ENCODE peak calls at places on chromosomes 3 and 15, in ten cellular contexts. One of them, this sample, is unnamed.

GRCh38 chr3:79767953-79768282 is at the start of gene ROBO1:
- DNase-seq in cardiac septum: no peak
- DNase-seq in pulmonary artery endothelial cell: no peak
- DNase-seq in OCI-LY7: no peak
- DNase-seq in BJ: no peak
- DNase-seq in NCI-H1105 treated with DMSO at 0.1 percent for 48 hours: no peak
- DNase-seq in stimulated activated effector memory CD8-positive, alpha-beta T cell treated with anti-CD3 and anti-CD28 coated beads, Interleukin-12 subunit alpha, Interleukin-12 subunit beta, amount 100 ng/mL, for 72 hours: no peak
- DNase-seq in dorsolateral prefrontal cortex: no peak
- DNase-seq in foreskin fibroblast: no peak
- DNase-seq in NCI-H510A: no peak
- DNase-seq in this sample: no peak

GRCh38 chr3:195908439-195909293 is at the start of gene TNK2:
- DNase-seq in NCI-H1105 treated with DMSO at 0.1 percent for 48 hours: peak
- DNase-seq in foreskin fibroblast: peak
- DNase-seq in NCI-H510A: no peak
- DNase-seq in cardiac septum: peak
- DNase-seq in pulmonary artery endothelial cell: no peak
- DNase-seq in BJ: no peak
- DNase-seq in dorsolateral prefrontal cortex: peak
- DNase-seq in stimulated activated effector memory CD8-positive, alpha-beta T cell treated with anti-CD3 and anti-CD28 coated beads, Interleukin-12 subunit alpha, Interleukin-12 subunit beta, amount 100 ng/mL, for 72 hours: peak
- DNase-seq in OCI-LY7: peak
- DNase-seq in this sample: no peak

GRCh38 chr3:177602601-177603136 is 405.4 kb upstream of the TBL1XR1 start:
- DNase-seq in NCI-H510A: no peak
- DNase-seq in OCI-LY7: no peak
- DNase-seq in NCI-H1105 treated with DMSO at 0.1 percent for 48 hours: peak
- DNase-seq in pulmonary artery endothelial cell: no peak
- DNase-seq in cardiac septum: no peak
- DNase-seq in stimulated activated effector memory CD8-positive, alpha-beta T cell treated with anti-CD3 and anti-CD28 coated beads, Interleukin-12 subunit alpha, Interleukin-12 subunit beta, amount 100 ng/mL, for 72 hours: no peak
- DNase-seq in dorsolateral prefrontal cortex: no peak
- DNase-seq in foreskin fibroblast: peak
- DNase-seq in BJ: no peak
- DNase-seq in this sample: no peak

GRCh38 chr3:835096-835495 is 257.7 kb upstream of the CNTN6 start:
- DNase-seq in stimulated activated effector memory CD8-positive, alpha-beta T cell treated with anti-CD3 and anti-CD28 coated beads, Interleukin-12 subunit alpha, Interleukin-12 subunit beta, amount 100 ng/mL, for 72 hours: no peak
- DNase-seq in NCI-H1105 treated with DMSO at 0.1 percent for 48 hours: no peak
- DNase-seq in pulmonary artery endothelial cell: no peak
- DNase-seq in NCI-H510A: no peak
- DNase-seq in cardiac septum: no peak
- DNase-seq in dorsolateral prefrontal cortex: no peak
- DNase-seq in BJ: no peak
- DNase-seq in OCI-LY7: no peak
- DNase-seq in foreskin fibroblast: no peak
- DNase-seq in this sample: no peak

GRCh38 chr3:99962703-99963102 is 145.0 kb downstream of the CMSS1 start:
- DNase-seq in BJ: no peak
- DNase-seq in pulmonary artery endothelial cell: no peak
- DNase-seq in dorsolateral prefrontal cortex: no peak
- DNase-seq in OCI-LY7: no peak
- DNase-seq in foreskin fibroblast: peak
- DNase-seq in stimulated activated effector memory CD8-positive, alpha-beta T cell treated with anti-CD3 and anti-CD28 coated beads, Interleukin-12 subunit alpha, Interleukin-12 subunit beta, amount 100 ng/mL, for 72 hours: no peak
- DNase-seq in NCI-H510A: no peak
- DNase-seq in NCI-H1105 treated with DMSO at 0.1 percent for 48 hours: no peak
- DNase-seq in cardiac septum: no peak
- DNase-seq in this sample: peak

GRCh38 chr3:24069045-24069444 is 124.0 kb downstream of the NR1D2 start:
- DNase-seq in BJ: no peak
- DNase-seq in pulmonary artery endothelial cell: no peak
- DNase-seq in dorsolateral prefrontal cortex: no peak
- DNase-seq in NCI-H510A: no peak
- DNase-seq in foreskin fibroblast: peak
- DNase-seq in cardiac septum: no peak
- DNase-seq in OCI-LY7: peak
- DNase-seq in NCI-H1105 treated with DMSO at 0.1 percent for 48 hours: peak
- DNase-seq in stimulated activated effector memory CD8-positive, alpha-beta T cell treated with anti-CD3 and anti-CD28 coated beads, Interleukin-12 subunit alpha, Interleukin-12 subunit beta, amount 100 ng/mL, for 72 hours: no peak
- DNase-seq in this sample: peak

GRCh38 chr15:41180206-41180789 is 50.3 kb downstream of the EXD1 start:
- DNase-seq in NCI-H510A: no peak
- DNase-seq in OCI-LY7: no peak
- DNase-seq in dorsolateral prefrontal cortex: no peak
- DNase-seq in BJ: no peak
- DNase-seq in stimulated activated effector memory CD8-positive, alpha-beta T cell treated with anti-CD3 and anti-CD28 coated beads, Interleukin-12 subunit alpha, Interleukin-12 subunit beta, amount 100 ng/mL, for 72 hours: no peak
- DNase-seq in NCI-H1105 treated with DMSO at 0.1 percent for 48 hours: no peak
- DNase-seq in foreskin fibroblast: peak
- DNase-seq in cardiac septum: no peak
- DNase-seq in pulmonary artery endothelial cell: no peak
- DNase-seq in this sample: peak

GRCh38 chr15:85564686-85565085 is 184.3 kb downstream of the AKAP13 start:
- DNase-seq in foreskin fibroblast: no peak
- DNase-seq in cardiac septum: no peak
- DNase-seq in pulmonary artery endothelial cell: no peak
- DNase-seq in dorsolateral prefrontal cortex: no peak
- DNase-seq in stimulated activated effector memory CD8-positive, alpha-beta T cell treated with anti-CD3 and anti-CD28 coated beads, Interleukin-12 subunit alpha, Interleukin-12 subunit beta, amount 100 ng/mL, for 72 hours: no peak
- DNase-seq in NCI-H1105 treated with DMSO at 0.1 percent for 48 hours: no peak
- DNase-seq in BJ: no peak
- DNase-seq in NCI-H510A: no peak
- DNase-seq in OCI-LY7: no peak
- DNase-seq in this sample: no peak

GRCh38 chr3:184806567-184807271 is 5.2 kb upstream of the VPS8 start:
- DNase-seq in pulmonary artery endothelial cell: no peak
- DNase-seq in cardiac septum: no peak
- DNase-seq in stimulated activated effector memory CD8-positive, alpha-beta T cell treated with anti-CD3 and anti-CD28 coated beads, Interleukin-12 subunit alpha, Interleukin-12 subunit beta, amount 100 ng/mL, for 72 hours: no peak
- DNase-seq in dorsolateral prefrontal cortex: no peak
- DNase-seq in OCI-LY7: no peak
- DNase-seq in NCI-H510A: no peak
- DNase-seq in foreskin fibroblast: no peak
- DNase-seq in NCI-H1105 treated with DMSO at 0.1 percent for 48 hours: no peak
- DNase-seq in BJ: no peak
- DNase-seq in this sample: no peak

GRCh38 chr15:72086010-72086697 is 31.8 kb downstream of the MYO9A start:
- DNase-seq in dorsolateral prefrontal cortex: no peak
- DNase-seq in OCI-LY7: no peak
- DNase-seq in stimulated activated effector memory CD8-positive, alpha-beta T cell treated with anti-CD3 and anti-CD28 coated beads, Interleukin-12 subunit alpha, Interleukin-12 subunit beta, amount 100 ng/mL, for 72 hours: no peak
- DNase-seq in NCI-H1105 treated with DMSO at 0.1 percent for 48 hours: no peak
- DNase-seq in NCI-H510A: no peak
- DNase-seq in pulmonary artery endothelial cell: no peak
- DNase-seq in foreskin fibroblast: no peak
- DNase-seq in BJ: no peak
- DNase-seq in cardiac septum: no peak
- DNase-seq in this sample: no peak

GRCh38 chr15:24146251-24146650 is 459.1 kb upstream of the NDN start:
- DNase-seq in NCI-H1105 treated with DMSO at 0.1 percent for 48 hours: no peak
- DNase-seq in dorsolateral prefrontal cortex: no peak
- DNase-seq in pulmonary artery endothelial cell: no peak
- DNase-seq in foreskin fibroblast: no peak
- DNase-seq in OCI-LY7: no peak
- DNase-seq in NCI-H510A: no peak
- DNase-seq in cardiac septum: no peak
- DNase-seq in stimulated activated effector memory CD8-positive, alpha-beta T cell treated with anti-CD3 and anti-CD28 coated beads, Interleukin-12 subunit alpha, Interleukin-12 subunit beta, amount 100 ng/mL, for 72 hours: no peak
- DNase-seq in BJ: no peak
- DNase-seq in this sample: no peak

GRCh38 chr3:12679468-12679867 is 15.6 kb upstream of the RAF1 start:
- DNase-seq in cardiac septum: no peak
- DNase-seq in NCI-H1105 treated with DMSO at 0.1 percent for 48 hours: no peak
- DNase-seq in OCI-LY7: no peak
- DNase-seq in stimulated activated effector memory CD8-positive, alpha-beta T cell treated with anti-CD3 and anti-CD28 coated beads, Interleukin-12 subunit alpha, Interleukin-12 subunit beta, amount 100 ng/mL, for 72 hours: no peak
- DNase-seq in dorsolateral prefrontal cortex: no peak
- DNase-seq in pulmonary artery endothelial cell: no peak
- DNase-seq in BJ: peak
- DNase-seq in NCI-H510A: no peak
- DNase-seq in foreskin fibroblast: peak
- DNase-seq in this sample: peak

GRCh38 chr3:107619549-107619948 is 96.8 kb downstream of the BBX start:
- DNase-seq in cardiac septum: no peak
- DNase-seq in NCI-H510A: no peak
- DNase-seq in OCI-LY7: no peak
- DNase-seq in pulmonary artery endothelial cell: no peak
- DNase-seq in dorsolateral prefrontal cortex: no peak
- DNase-seq in stimulated activated effector memory CD8-positive, alpha-beta T cell treated with anti-CD3 and anti-CD28 coated beads, Interleukin-12 subunit alpha, Interleukin-12 subunit beta, amount 100 ng/mL, for 72 hours: no peak
- DNase-seq in BJ: no peak
- DNase-seq in NCI-H1105 treated with DMSO at 0.1 percent for 48 hours: no peak
- DNase-seq in foreskin fibroblast: no peak
- DNase-seq in this sample: no peak

GRCh38 chr3:87426916-87427315 is 150.5 kb upstream of the POU1F1 start:
- DNase-seq in foreskin fibroblast: peak
- DNase-seq in NCI-H1105 treated with DMSO at 0.1 percent for 48 hours: no peak
- DNase-seq in pulmonary artery endothelial cell: no peak
- DNase-seq in OCI-LY7: no peak
- DNase-seq in cardiac septum: no peak
- DNase-seq in stimulated activated effector memory CD8-positive, alpha-beta T cell treated with anti-CD3 and anti-CD28 coated beads, Interleukin-12 subunit alpha, Interleukin-12 subunit beta, amount 100 ng/mL, for 72 hours: no peak
- DNase-seq in dorsolateral prefrontal cortex: no peak
- DNase-seq in BJ: no peak
- DNase-seq in NCI-H510A: no peak
- DNase-seq in this sample: peak

GRCh38 chr15:71596672-71597071 is 213.7 kb upstream of the NR2E3 start:
- DNase-seq in BJ: no peak
- DNase-seq in stimulated activated effector memory CD8-positive, alpha-beta T cell treated with anti-CD3 and anti-CD28 coated beads, Interleukin-12 subunit alpha, Interleukin-12 subunit beta, amount 100 ng/mL, for 72 hours: no peak
- DNase-seq in foreskin fibroblast: peak
- DNase-seq in cardiac septum: no peak
- DNase-seq in OCI-LY7: no peak
- DNase-seq in dorsolateral prefrontal cortex: no peak
- DNase-seq in pulmonary artery endothelial cell: no peak
- DNase-seq in NCI-H1105 treated with DMSO at 0.1 percent for 48 hours: no peak
- DNase-seq in NCI-H510A: no peak
- DNase-seq in this sample: no peak

GRCh38 chr3:55189359-55189801 is 261.5 kb upstream of the LRTM1 start:
- DNase-seq in pulmonary artery endothelial cell: no peak
- DNase-seq in dorsolateral prefrontal cortex: no peak
- DNase-seq in BJ: peak
- DNase-seq in OCI-LY7: no peak
- DNase-seq in stimulated activated effector memory CD8-positive, alpha-beta T cell treated with anti-CD3 and anti-CD28 coated beads, Interleukin-12 subunit alpha, Interleukin-12 subunit beta, amount 100 ng/mL, for 72 hours: no peak
- DNase-seq in foreskin fibroblast: peak
- DNase-seq in NCI-H510A: no peak
- DNase-seq in cardiac septum: no peak
- DNase-seq in NCI-H1105 treated with DMSO at 0.1 percent for 48 hours: no peak
- DNase-seq in this sample: peak

GRCh38 chr3:186171528-186171927 is 62.6 kb upstream of the ETV5 start:
- DNase-seq in pulmonary artery endothelial cell: no peak
- DNase-seq in OCI-LY7: no peak
- DNase-seq in stimulated activated effector memory CD8-positive, alpha-beta T cell treated with anti-CD3 and anti-CD28 coated beads, Interleukin-12 subunit alpha, Interleukin-12 subunit beta, amount 100 ng/mL, for 72 hours: no peak
- DNase-seq in NCI-H510A: no peak
- DNase-seq in NCI-H1105 treated with DMSO at 0.1 percent for 48 hours: no peak
- DNase-seq in dorsolateral prefrontal cortex: no peak
- DNase-seq in BJ: no peak
- DNase-seq in cardiac septum: no peak
- DNase-seq in foreskin fibroblast: no peak
- DNase-seq in this sample: no peak

GRCh38 chr15:27587810-27588209 is 511.3 kb downstream of the OCA2 start:
- DNase-seq in pulmonary artery endothelial cell: no peak
- DNase-seq in foreskin fibroblast: no peak
- DNase-seq in cardiac septum: no peak
- DNase-seq in NCI-H1105 treated with DMSO at 0.1 percent for 48 hours: no peak
- DNase-seq in stimulated activated effector memory CD8-positive, alpha-beta T cell treated with anti-CD3 and anti-CD28 coated beads, Interleukin-12 subunit alpha, Interleukin-12 subunit beta, amount 100 ng/mL, for 72 hours: no peak
- DNase-seq in NCI-H510A: no peak
- DNase-seq in BJ: no peak
- DNase-seq in OCI-LY7: no peak
- DNase-seq in dorsolateral prefrontal cortex: no peak
- DNase-seq in this sample: no peak

GRCh38 chr3:176274161-176274560 is 923.1 kb downstream of the TBL1XR1 start:
- DNase-seq in cardiac septum: no peak
- DNase-seq in pulmonary artery endothelial cell: no peak
- DNase-seq in BJ: no peak
- DNase-seq in NCI-H510A: peak
- DNase-seq in OCI-LY7: peak
- DNase-seq in foreskin fibroblast: no peak
- DNase-seq in stimulated activated effector memory CD8-positive, alpha-beta T cell treated with anti-CD3 and anti-CD28 coated beads, Interleukin-12 subunit alpha, Interleukin-12 subunit beta, amount 100 ng/mL, for 72 hours: no peak
- DNase-seq in NCI-H1105 treated with DMSO at 0.1 percent for 48 hours: peak
- DNase-seq in dorsolateral prefrontal cortex: no peak
- DNase-seq in this sample: no peak

GRCh38 chr3:134904333-134904771 is 109.3 kb downstream of the EPHB1 start:
- DNase-seq in NCI-H1105 treated with DMSO at 0.1 percent for 48 hours: no peak
- DNase-seq in cardiac septum: no peak
- DNase-seq in foreskin fibroblast: no peak
- DNase-seq in OCI-LY7: no peak
- DNase-seq in dorsolateral prefrontal cortex: no peak
- DNase-seq in BJ: no peak
- DNase-seq in NCI-H510A: no peak
- DNase-seq in pulmonary artery endothelial cell: no peak
- DNase-seq in stimulated activated effector memory CD8-positive, alpha-beta T cell treated with anti-CD3 and anti-CD28 coated beads, Interleukin-12 subunit alpha, Interleukin-12 subunit beta, amount 100 ng/mL, for 72 hours: peak
- DNase-seq in this sample: no peak

GRCh38 chr15:72315706-72316370 is 4.1 kb downstream of the CELF6 start:
- DNase-seq in foreskin fibroblast: no peak
- DNase-seq in stimulated activated effector memory CD8-positive, alpha-beta T cell treated with anti-CD3 and anti-CD28 coated beads, Interleukin-12 subunit alpha, Interleukin-12 subunit beta, amount 100 ng/mL, for 72 hours: peak
- DNase-seq in NCI-H510A: no peak
- DNase-seq in BJ: no peak
- DNase-seq in NCI-H1105 treated with DMSO at 0.1 percent for 48 hours: peak
- DNase-seq in dorsolateral prefrontal cortex: no peak
- DNase-seq in OCI-LY7: no peak
- DNase-seq in pulmonary artery endothelial cell: no peak
- DNase-seq in cardiac septum: no peak
- DNase-seq in this sample: no peak

GRCh38 chr15:48469271-48469670 is 138.0 kb downstream of the DUT start:
- DNase-seq in NCI-H510A: no peak
- DNase-seq in foreskin fibroblast: no peak
- DNase-seq in pulmonary artery endothelial cell: no peak
- DNase-seq in NCI-H1105 treated with DMSO at 0.1 percent for 48 hours: no peak
- DNase-seq in cardiac septum: no peak
- DNase-seq in OCI-LY7: no peak
- DNase-seq in BJ: no peak
- DNase-seq in stimulated activated effector memory CD8-positive, alpha-beta T cell treated with anti-CD3 and anti-CD28 coated beads, Interleukin-12 subunit alpha, Interleukin-12 subunit beta, amount 100 ng/mL, for 72 hours: no peak
- DNase-seq in dorsolateral prefrontal cortex: no peak
- DNase-seq in this sample: no peak

GRCh38 chr3:120683213-120683612 is 1.2 kb upstream of the HGD start:
- DNase-seq in OCI-LY7: no peak
- DNase-seq in NCI-H1105 treated with DMSO at 0.1 percent for 48 hours: no peak
- DNase-seq in cardiac septum: no peak
- DNase-seq in BJ: no peak
- DNase-seq in foreskin fibroblast: peak
- DNase-seq in dorsolateral prefrontal cortex: peak
- DNase-seq in pulmonary artery endothelial cell: no peak
- DNase-seq in stimulated activated effector memory CD8-positive, alpha-beta T cell treated with anti-CD3 and anti-CD28 coated beads, Interleukin-12 subunit alpha, Interleukin-12 subunit beta, amount 100 ng/mL, for 72 hours: no peak
- DNase-seq in NCI-H510A: no peak
- DNase-seq in this sample: no peak

GRCh38 chr3:153210660-153211059 is 48.6 kb downstream of the RAP2B start:
- DNase-seq in NCI-H1105 treated with DMSO at 0.1 percent for 48 hours: no peak
- DNase-seq in pulmonary artery endothelial cell: no peak
- DNase-seq in dorsolateral prefrontal cortex: no peak
- DNase-seq in OCI-LY7: no peak
- DNase-seq in BJ: no peak
- DNase-seq in stimulated activated effector memory CD8-positive, alpha-beta T cell treated with anti-CD3 and anti-CD28 coated beads, Interleukin-12 subunit alpha, Interleukin-12 subunit beta, amount 100 ng/mL, for 72 hours: no peak
- DNase-seq in NCI-H510A: no peak
- DNase-seq in cardiac septum: no peak
- DNase-seq in foreskin fibroblast: peak
- DNase-seq in this sample: no peak

GRCh38 chr15:83067638-83067962 is 548 bp upstream of the BTBD1 start:
- DNase-seq in BJ: no peak
- DNase-seq in dorsolateral prefrontal cortex: peak
- DNase-seq in stimulated activated effector memory CD8-positive, alpha-beta T cell treated with anti-CD3 and anti-CD28 coated beads, Interleukin-12 subunit alpha, Interleukin-12 subunit beta, amount 100 ng/mL, for 72 hours: no peak
- DNase-seq in NCI-H510A: no peak
- DNase-seq in cardiac septum: no peak
- DNase-seq in OCI-LY7: no peak
- DNase-seq in pulmonary artery endothelial cell: no peak
- DNase-seq in NCI-H1105 treated with DMSO at 0.1 percent for 48 hours: no peak
- DNase-seq in foreskin fibroblast: no peak
- DNase-seq in this sample: no peak

GRCh38 chr3:194508486-194509449 is 22.0 kb upstream of the ATP13A3 start:
- DNase-seq in NCI-H510A: peak
- DNase-seq in dorsolateral prefrontal cortex: no peak
- DNase-seq in cardiac septum: no peak
- DNase-seq in stimulated activated effector memory CD8-positive, alpha-beta T cell treated with anti-CD3 and anti-CD28 coated beads, Interleukin-12 subunit alpha, Interleukin-12 subunit beta, amount 100 ng/mL, for 72 hours: no peak
- DNase-seq in BJ: no peak
- DNase-seq in NCI-H1105 treated with DMSO at 0.1 percent for 48 hours: no peak
- DNase-seq in foreskin fibroblast: peak
- DNase-seq in OCI-LY7: no peak
- DNase-seq in pulmonary artery endothelial cell: no peak
- DNase-seq in this sample: no peak

GRCh38 chr3:188348445-188349244 is 194.7 kb downstream of the LPP start:
- DNase-seq in NCI-H510A: no peak
- DNase-seq in NCI-H1105 treated with DMSO at 0.1 percent for 48 hours: peak
- DNase-seq in foreskin fibroblast: peak
- DNase-seq in cardiac septum: no peak
- DNase-seq in OCI-LY7: peak
- DNase-seq in BJ: peak
- DNase-seq in stimulated activated effector memory CD8-positive, alpha-beta T cell treated with anti-CD3 and anti-CD28 coated beads, Interleukin-12 subunit alpha, Interleukin-12 subunit beta, amount 100 ng/mL, for 72 hours: no peak
- DNase-seq in pulmonary artery endothelial cell: peak
- DNase-seq in dorsolateral prefrontal cortex: peak
- DNase-seq in this sample: peak

GRCh38 chr3:15969874-15970640 is 172.3 kb upstream of the ANKRD28 start:
- DNase-seq in cardiac septum: no peak
- DNase-seq in NCI-H510A: no peak
- DNase-seq in pulmonary artery endothelial cell: no peak
- DNase-seq in NCI-H1105 treated with DMSO at 0.1 percent for 48 hours: no peak
- DNase-seq in stimulated activated effector memory CD8-positive, alpha-beta T cell treated with anti-CD3 and anti-CD28 coated beads, Interleukin-12 subunit alpha, Interleukin-12 subunit beta, amount 100 ng/mL, for 72 hours: no peak
- DNase-seq in BJ: no peak
- DNase-seq in dorsolateral prefrontal cortex: no peak
- DNase-seq in OCI-LY7: no peak
- DNase-seq in foreskin fibroblast: no peak
- DNase-seq in this sample: no peak

This sample was measured in HFFc6.